ENCODE peak calls at places on chromosome X, in nine cellular contexts. One of them, this sample, is unnamed.

GRCh38 chrX:40132751-40133150 is 35.0 kb upstream of the BCOR start:
- DNase-seq in mucosa of descending colon: peak; percentile 49
- DNase-seq in OCI-LY7: no peak
- DNase-seq in naive thymus-derived CD4-positive, alpha-beta T cell: no peak
- DNase-seq in cardiac fibroblast: peak; percentile 87
- DNase-seq in uterus: peak; percentile 82
- DNase-seq in cardiac muscle cell: peak; percentile 85
- DNase-seq in dorsolateral prefrontal cortex: no peak
- DNase-seq in AG09309: no peak
- DNase-seq in this sample: no peak

GRCh38 chrX:78139160-78140123 is at the start of gene TAF9B:
- DNase-seq in AG09309: peak; percentile 33
- DNase-seq in dorsolateral prefrontal cortex: peak; percentile 78
- DNase-seq in uterus: peak; percentile 85
- DNase-seq in naive thymus-derived CD4-positive, alpha-beta T cell: peak; percentile 76
- DNase-seq in OCI-LY7: peak; percentile 66
- DNase-seq in mucosa of descending colon: peak; percentile 82
- DNase-seq in cardiac fibroblast: peak; percentile 80
- DNase-seq in cardiac muscle cell: peak; percentile 85
- DNase-seq in this sample: peak; percentile 76

GRCh38 chrX:13693341-13693871 is 4.5 kb downstream of the RAB9A start:
- DNase-seq in AG09309: no peak
- DNase-seq in cardiac fibroblast: no peak
- DNase-seq in cardiac muscle cell: no peak
- DNase-seq in mucosa of descending colon: no peak
- DNase-seq in dorsolateral prefrontal cortex: no peak
- DNase-seq in uterus: no peak
- DNase-seq in OCI-LY7: no peak
- DNase-seq in naive thymus-derived CD4-positive, alpha-beta T cell: no peak
- DNase-seq in this sample: no peak

GRCh38 chrX:13128104-13128503 is 83.7 kb upstream of the FAM9C start:
- DNase-seq in OCI-LY7: no peak
- DNase-seq in uterus: no peak
- DNase-seq in naive thymus-derived CD4-positive, alpha-beta T cell: no peak
- DNase-seq in dorsolateral prefrontal cortex: no peak
- DNase-seq in cardiac muscle cell: peak; percentile 36
- DNase-seq in cardiac fibroblast: peak; percentile 60
- DNase-seq in AG09309: no peak
- DNase-seq in mucosa of descending colon: no peak
- DNase-seq in this sample: no peak

GRCh38 chrX:120244395-120244734 is 6.2 kb upstream of the ZBTB33 start:
- DNase-seq in uterus: no peak
- DNase-seq in cardiac fibroblast: no peak
- DNase-seq in AG09309: no peak
- DNase-seq in naive thymus-derived CD4-positive, alpha-beta T cell: no peak
- DNase-seq in mucosa of descending colon: no peak
- DNase-seq in cardiac muscle cell: no peak
- DNase-seq in OCI-LY7: no peak
- DNase-seq in dorsolateral prefrontal cortex: no peak
- DNase-seq in this sample: no peak

GRCh38 chrX:68912113-68912980 is 83.5 kb downstream of the EFNB1 start:
- DNase-seq in dorsolateral prefrontal cortex: no peak
- DNase-seq in uterus: no peak
- DNase-seq in cardiac fibroblast: no peak
- DNase-seq in naive thymus-derived CD4-positive, alpha-beta T cell: no peak
- DNase-seq in OCI-LY7: no peak
- DNase-seq in cardiac muscle cell: no peak
- DNase-seq in AG09309: no peak
- DNase-seq in mucosa of descending colon: no peak
- DNase-seq in this sample: no peak

GRCh38 chrX:150352581-150352980 is 10.5 kb upstream of the MAMLD1 start:
- DNase-seq in dorsolateral prefrontal cortex: no peak
- DNase-seq in cardiac muscle cell: peak; percentile 57
- DNase-seq in uterus: no peak
- DNase-seq in mucosa of descending colon: peak; percentile 55
- DNase-seq in naive thymus-derived CD4-positive, alpha-beta T cell: no peak
- DNase-seq in cardiac fibroblast: peak; percentile 48
- DNase-seq in OCI-LY7: no peak
- DNase-seq in AG09309: no peak
- DNase-seq in this sample: no peak

GRCh38 chrX:14032383-14032782 is 2.7 kb upstream of the GEMIN8 start:
- DNase-seq in cardiac muscle cell: peak; percentile 66
- DNase-seq in mucosa of descending colon: peak; percentile 76
- DNase-seq in cardiac fibroblast: peak; percentile 70
- DNase-seq in naive thymus-derived CD4-positive, alpha-beta T cell: peak; percentile 50
- DNase-seq in OCI-LY7: peak; percentile 63
- DNase-seq in AG09309: no peak
- DNase-seq in uterus: peak; percentile 53
- DNase-seq in dorsolateral prefrontal cortex: peak; percentile 40
- DNase-seq in this sample: peak; percentile 30

GRCh38 chrX:54785901-54786300 is 12.2 kb downstream of the ITIH6 start:
- DNase-seq in cardiac muscle cell: peak; percentile 24
- DNase-seq in dorsolateral prefrontal cortex: no peak
- DNase-seq in uterus: no peak
- DNase-seq in cardiac fibroblast: peak; percentile 14
- DNase-seq in naive thymus-derived CD4-positive, alpha-beta T cell: no peak
- DNase-seq in OCI-LY7: peak; percentile 33
- DNase-seq in AG09309: no peak
- DNase-seq in mucosa of descending colon: peak; percentile 17
- DNase-seq in this sample: no peak

GRCh38 chrX:139967300-139967699 is 2.0 kb upstream of the CXorf66 start:
- DNase-seq in cardiac fibroblast: peak; percentile 22
- DNase-seq in dorsolateral prefrontal cortex: no peak
- DNase-seq in naive thymus-derived CD4-positive, alpha-beta T cell: no peak
- DNase-seq in cardiac muscle cell: peak; percentile 6
- DNase-seq in AG09309: no peak
- DNase-seq in mucosa of descending colon: peak; percentile 18
- DNase-seq in uterus: no peak
- DNase-seq in OCI-LY7: peak; percentile 15
- DNase-seq in this sample: no peak

GRCh38 chrX:114508836-114509235 is 75.0 kb upstream of the HTR2C start:
- DNase-seq in OCI-LY7: no peak
- DNase-seq in naive thymus-derived CD4-positive, alpha-beta T cell: no peak
- DNase-seq in dorsolateral prefrontal cortex: no peak
- DNase-seq in uterus: no peak
- DNase-seq in AG09309: no peak
- DNase-seq in mucosa of descending colon: no peak
- DNase-seq in cardiac muscle cell: no peak
- DNase-seq in cardiac fibroblast: no peak
- DNase-seq in this sample: no peak

GRCh38 chrX:154074199-154074598 is 23.3 kb downstream of the MECP2 start:
- DNase-seq in naive thymus-derived CD4-positive, alpha-beta T cell: no peak
- DNase-seq in uterus: no peak
- DNase-seq in cardiac fibroblast: peak; percentile 73
- DNase-seq in OCI-LY7: no peak
- DNase-seq in mucosa of descending colon: no peak
- DNase-seq in cardiac muscle cell: peak; percentile 64
- DNase-seq in AG09309: peak; percentile 24
- DNase-seq in dorsolateral prefrontal cortex: no peak
- DNase-seq in this sample: no peak

GRCh38 chrX:129875669-129876068 is 30.3 kb upstream of the UTP14A start:
- DNase-seq in dorsolateral prefrontal cortex: no peak
- DNase-seq in cardiac fibroblast: peak; percentile 80
- DNase-seq in cardiac muscle cell: peak; percentile 69
- DNase-seq in AG09309: peak; percentile 43
- DNase-seq in uterus: no peak
- DNase-seq in OCI-LY7: no peak
- DNase-seq in mucosa of descending colon: no peak
- DNase-seq in naive thymus-derived CD4-positive, alpha-beta T cell: no peak
- DNase-seq in this sample: no peak

GRCh38 chrX:47191806-47192401 is 1.7 kb upstream of the UBA1 start:
- DNase-seq in cardiac fibroblast: no peak
- DNase-seq in cardiac muscle cell: no peak
- DNase-seq in dorsolateral prefrontal cortex: no peak
- DNase-seq in naive thymus-derived CD4-positive, alpha-beta T cell: no peak
- DNase-seq in AG09309: no peak
- DNase-seq in uterus: no peak
- DNase-seq in OCI-LY7: peak; percentile 87
- DNase-seq in mucosa of descending colon: no peak
- DNase-seq in this sample: no peak

GRCh38 chrX:47194388-47194787 is 759 bp downstream of the UBA1 start:
- DNase-seq in AG09309: no peak
- DNase-seq in uterus: no peak
- DNase-seq in dorsolateral prefrontal cortex: no peak
- DNase-seq in cardiac fibroblast: no peak
- DNase-seq in mucosa of descending colon: no peak
- DNase-seq in naive thymus-derived CD4-positive, alpha-beta T cell: no peak
- DNase-seq in cardiac muscle cell: no peak
- DNase-seq in OCI-LY7: no peak
- DNase-seq in this sample: no peak

GRCh38 chrX:47196098-47196497 is 2.5 kb downstream of the UBA1 start:
- DNase-seq in cardiac fibroblast: no peak
- DNase-seq in uterus: no peak
- DNase-seq in mucosa of descending colon: no peak
- DNase-seq in dorsolateral prefrontal cortex: no peak
- DNase-seq in OCI-LY7: no peak
- DNase-seq in naive thymus-derived CD4-positive, alpha-beta T cell: no peak
- DNase-seq in cardiac muscle cell: no peak
- DNase-seq in AG09309: no peak
- DNase-seq in this sample: no peak

GRCh38 chrX:47191331-47191730 is 2.3 kb upstream of the UBA1 start:
- DNase-seq in cardiac muscle cell: no peak
- DNase-seq in cardiac fibroblast: peak; percentile 16
- DNase-seq in AG09309: no peak
- DNase-seq in OCI-LY7: peak; percentile 89
- DNase-seq in mucosa of descending colon: peak; percentile 39
- DNase-seq in uterus: no peak
- DNase-seq in naive thymus-derived CD4-positive, alpha-beta T cell: peak; percentile 8
- DNase-seq in dorsolateral prefrontal cortex: no peak
- DNase-seq in this sample: peak; percentile 41

DNA sequence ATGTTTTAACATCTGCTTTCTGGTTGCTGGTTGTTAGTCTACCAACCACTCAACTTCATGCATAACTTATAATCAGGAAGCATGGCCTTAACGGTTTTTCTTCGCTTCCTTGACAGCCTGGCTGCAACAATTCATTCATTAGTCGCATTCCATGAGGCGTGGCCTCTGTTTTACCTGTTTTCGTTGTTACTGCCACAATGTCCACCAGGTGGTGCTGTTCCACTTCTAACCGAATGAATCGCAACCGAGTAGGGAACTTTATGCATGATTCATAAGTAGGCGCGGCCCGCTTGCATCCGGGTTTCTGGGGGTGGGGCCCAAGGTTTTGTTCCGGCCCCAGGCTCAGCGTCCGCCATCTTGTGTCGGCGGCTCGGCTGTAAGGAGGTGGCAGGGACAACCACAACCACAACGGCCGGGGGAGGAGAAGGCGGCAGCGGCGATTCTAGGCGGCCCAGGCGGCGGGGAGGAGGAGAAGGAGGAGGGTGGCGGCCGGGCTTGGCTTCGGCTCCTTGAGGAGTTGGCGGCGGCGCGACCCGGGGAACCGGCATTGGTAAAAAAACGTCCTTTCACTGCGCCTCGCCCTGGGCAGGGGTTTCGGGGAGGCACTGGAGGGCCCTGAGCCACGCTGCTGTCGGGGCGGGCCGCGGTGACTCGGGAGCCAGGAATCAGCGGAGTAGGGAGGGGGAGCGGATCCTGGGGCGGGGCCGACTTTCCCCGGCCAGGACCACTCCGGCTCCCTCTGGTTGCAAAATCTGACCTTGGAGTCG is at the start of gene UBA1:
- DNase-seq in cardiac muscle cell: peak; percentile 95
- DNase-seq in AG09309: peak; percentile 89
- DNase-seq in cardiac fibroblast: peak; percentile 95
- DNase-seq in OCI-LY7: peak; percentile 95
- DNase-seq in mucosa of descending colon: peak; percentile 96
- DNase-seq in uterus: peak; percentile 98
- DNase-seq in naive thymus-derived CD4-positive, alpha-beta T cell: peak; percentile 95
- DNase-seq in dorsolateral prefrontal cortex: peak; percentile 99
- DNase-seq in this sample: peak; percentile 84
- H3K4me3 ChIP-seq in cardiac muscle cell: peak within 1 kb of the TSS; percentile 91
- H3K4me3 ChIP-seq in AG09309: peak within 1 kb of the TSS; percentile 97
- H3K4me3 ChIP-seq in cardiac fibroblast: peak within 1 kb of the TSS; percentile 82
- H3K4me3 ChIP-seq in OCI-LY7: peak within 1 kb of the TSS; percentile 94
- H3K4me3 ChIP-seq in mucosa of descending colon: peak within 1 kb of the TSS; percentile 65
- H3K4me3 ChIP-seq in uterus: peak within 1 kb of the TSS; percentile 90
- H3K4me3 ChIP-seq in naive thymus-derived CD4-positive, alpha-beta T cell: peak within 1 kb of the TSS; percentile 82
- H3K4me3 ChIP-seq in dorsolateral prefrontal cortex: peak within 1 kb of the TSS; percentile 95
- H3K4me3 ChIP-seq in this sample: peak within 1 kb of the TSS; percentile 74

DNA sequence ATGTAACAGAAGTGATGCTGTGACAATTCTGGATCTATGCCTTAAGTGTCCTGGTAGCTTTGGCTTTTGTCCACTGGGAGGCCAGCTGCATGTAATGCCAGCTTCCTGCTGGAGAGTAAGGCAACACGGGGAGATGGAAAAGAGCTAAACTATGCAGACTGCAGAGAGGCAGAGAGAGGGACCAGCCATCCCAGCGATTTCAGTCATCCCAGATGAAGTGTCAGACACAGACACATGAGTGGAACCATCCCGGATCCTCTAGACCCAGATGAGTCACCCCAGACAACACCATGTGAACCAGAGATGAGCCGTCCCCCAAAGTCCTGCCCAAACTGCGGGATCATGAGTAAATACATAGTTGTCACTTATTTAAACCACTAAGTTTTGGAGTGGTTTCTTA is 14.6 kb downstream of the SRPX start:
- DNase-seq in cardiac muscle cell: no peak
- DNase-seq in cardiac fibroblast: peak; percentile 60
- DNase-seq in mucosa of descending colon: no peak
- DNase-seq in AG09309: no peak
- DNase-seq in OCI-LY7: no peak
- DNase-seq in naive thymus-derived CD4-positive, alpha-beta T cell: no peak
- DNase-seq in uterus: no peak
- DNase-seq in dorsolateral prefrontal cortex: no peak
- DNase-seq in this sample: no peak
- H3K4me3 ChIP-seq in cardiac muscle cell: no peak overlapping the region
- H3K4me3 ChIP-seq in cardiac fibroblast: no peak overlapping the region
- H3K4me3 ChIP-seq in mucosa of descending colon: no peak overlapping the region
- H3K4me3 ChIP-seq in AG09309: no peak overlapping the region
- H3K4me3 ChIP-seq in OCI-LY7: no peak overlapping the region
- H3K4me3 ChIP-seq in naive thymus-derived CD4-positive, alpha-beta T cell: no peak overlapping the region
- H3K4me3 ChIP-seq in uterus: no peak overlapping the region
- H3K4me3 ChIP-seq in dorsolateral prefrontal cortex: no peak overlapping the region
- H3K4me3 ChIP-seq in this sample: no peak overlapping the region

DNA sequence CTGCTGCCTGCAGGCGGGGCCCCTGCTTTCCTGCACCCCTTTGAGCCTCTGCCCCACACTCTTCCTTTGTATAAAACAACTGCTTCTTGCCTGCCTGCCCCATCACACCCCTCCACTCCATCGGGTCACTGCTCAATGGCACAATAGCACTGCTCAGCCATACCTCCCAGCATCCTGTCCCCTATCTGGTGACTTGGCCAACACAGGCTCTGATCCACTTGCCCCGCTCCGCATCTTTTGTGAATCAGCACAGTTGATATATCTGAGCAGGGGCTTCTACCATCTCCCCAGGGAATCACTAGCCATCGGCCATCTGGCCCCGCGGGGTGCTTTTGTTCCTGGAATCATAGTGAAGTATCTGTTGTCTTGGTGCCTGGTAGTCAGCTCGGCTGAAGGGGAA is 45.3 kb downstream of the MAP7D3 start:
- DNase-seq in uterus: no peak
- DNase-seq in AG09309: no peak
- DNase-seq in cardiac fibroblast: no peak
- DNase-seq in cardiac muscle cell: no peak
- DNase-seq in naive thymus-derived CD4-positive, alpha-beta T cell: no peak
- DNase-seq in OCI-LY7: no peak
- DNase-seq in mucosa of descending colon: no peak
- DNase-seq in dorsolateral prefrontal cortex: no peak
- DNase-seq in this sample: no peak
- H3K4me3 ChIP-seq in uterus: no peak overlapping the region
- H3K4me3 ChIP-seq in AG09309: no peak overlapping the region
- H3K4me3 ChIP-seq in cardiac fibroblast: no peak overlapping the region
- H3K4me3 ChIP-seq in cardiac muscle cell: no peak overlapping the region
- H3K4me3 ChIP-seq in naive thymus-derived CD4-positive, alpha-beta T cell: no peak overlapping the region
- H3K4me3 ChIP-seq in OCI-LY7: no peak overlapping the region
- H3K4me3 ChIP-seq in mucosa of descending colon: no peak overlapping the region
- H3K4me3 ChIP-seq in dorsolateral prefrontal cortex: no peak overlapping the region
- H3K4me3 ChIP-seq in this sample: no peak overlapping the region

GRCh38 chrX:47573334-47574095 is 8.7 kb upstream of the TIMP1 start:
- DNase-seq in AG09309: no peak
- DNase-seq in uterus: peak; percentile 69
- DNase-seq in naive thymus-derived CD4-positive, alpha-beta T cell: no peak
- DNase-seq in dorsolateral prefrontal cortex: no peak
- DNase-seq in cardiac fibroblast: peak; percentile 39
- DNase-seq in mucosa of descending colon: peak; percentile 42
- DNase-seq in OCI-LY7: no peak
- DNase-seq in cardiac muscle cell: peak; percentile 84
- DNase-seq in this sample: no peak
- H3K4me3 ChIP-seq in AG09309: no peak overlapping the region
- H3K4me3 ChIP-seq in uterus: peak overlapping the region; percentile 25
- H3K4me3 ChIP-seq in naive thymus-derived CD4-positive, alpha-beta T cell: no peak overlapping the region
- H3K4me3 ChIP-seq in dorsolateral prefrontal cortex: peak overlapping the region; percentile 13
- H3K4me3 ChIP-seq in cardiac fibroblast: peak overlapping the region; percentile 15
- H3K4me3 ChIP-seq in mucosa of descending colon: no peak overlapping the region
- H3K4me3 ChIP-seq in OCI-LY7: no peak overlapping the region
- H3K4me3 ChIP-seq in cardiac muscle cell: peak overlapping the region; percentile 22
- H3K4me3 ChIP-seq in this sample: no peak overlapping the region

This sample was measured in CD8-positive, alpha-beta memory T cell.